ENCODE peak calls at places on chromosome 12, in five cellular contexts. P, H, J, A and T are unnamed samples.

GRCh38 chr12:65123435-65124063 is 2.4 kb upstream of the WIF1 start:
- DNase-seq in P (peak), H (no peak), J (no peak), A (no peak), T (peak)

GRCh38 chr12:96457191-96457930 is 32.0 kb upstream of the CFAP54 start:
- DNase-seq in P (peak), H (no peak), J (no peak), A (no peak), T (peak)

GRCh38 chr12:3704512-3705348 is 48.2 kb downstream of the CRACR2A start:
- DNase-seq in P (no peak), H (no peak), J (no peak), A (no peak), T (peak)

GRCh38 chr12:114996382-114996781 is 312.4 kb upstream of the TBX3 start:
- DNase-seq in P (no peak), H (no peak), J (no peak), A (no peak), T (no peak)

GRCh38 chr12:93247313-93248057 is 130.2 kb upstream of the NUDT4 start:
- DNase-seq in P (peak), H (peak), J (no peak), A (no peak), T (no peak)

GRCh38 chr12:65430571-65431306 is 152.3 kb downstream of the MSRB3 start:
- DNase-seq in P (peak), H (peak), J (no peak), A (no peak), T (peak)

GRCh38 chr12:5247144-5247543 is 184.8 kb upstream of the NTF3 start:
- DNase-seq in P (no peak), H (no peak), J (no peak), A (no peak), T (no peak)

GRCh38 chr12:124544311-124544970 is 23.0 kb downstream of the NCOR2 start:
- DNase-seq in P (peak), H (no peak), J (no peak), A (no peak), T (no peak)

GRCh38 chr12:95756362-95756761 is 34.2 kb downstream of the NTN4 start:
- DNase-seq in P (no peak), H (no peak), J (no peak), A (no peak), T (no peak)

GRCh38 chr12:92608418-92609091 is 94.2 kb upstream of the PLEKHG7 start:
- DNase-seq in P (peak), H (peak), J (no peak), A (no peak), T (peak)

GRCh38 chr12:19645823-19646222 is 206.5 kb downstream of the AEBP2 start:
- DNase-seq in P (no peak), H (no peak), J (no peak), A (no peak), T (no peak)

GRCh38 chr12:3034067-3034750 is 43.0 kb upstream of the TSPAN9 start:
- DNase-seq in P (peak), H (peak), J (no peak), A (peak), T (peak)

GRCh38 chr12:47741340-47741703 is 16.0 kb upstream of the ENDOU start:
- DNase-seq in P (peak), H (no peak), J (peak), A (peak), T (peak)

GRCh38 chr12:111224196-111225066 is 144.5 kb downstream of the PHETA1 start:
- DNase-seq in P (no peak), H (no peak), J (no peak), A (no peak), T (peak)

GRCh38 chr12:124661382-124661781 is 94.0 kb upstream of the NCOR2 start:
- DNase-seq in P (peak), H (no peak), J (no peak), A (no peak), T (no peak)

GRCh38 chr12:112185093-112185923 is 59.9 kb downstream of the TRAFD1 start:
- DNase-seq in P (no peak), H (no peak), J (no peak), A (no peak), T (no peak)

GRCh38 chr12:22855456-22855855 is 230.5 kb downstream of the ETNK1 start:
- DNase-seq in P (no peak), H (no peak), J (no peak), A (no peak), T (no peak)

GRCh38 chr12:46300906-46301305 is 32.1 kb upstream of the SLC38A1 start:
- DNase-seq in P (no peak), H (no peak), J (no peak), A (no peak), T (peak)

GRCh38 chr12:68359669-68360068 is 27.5 kb upstream of the MDM1 start:
- DNase-seq in P (no peak), H (no peak), J (no peak), A (no peak), T (no peak)

GRCh38 chr12:111767362-111768158 is 827 bp downstream of the ALDH2 start:
- DNase-seq in P (peak), H (peak), J (no peak), A (no peak), T (peak)

GRCh38 chr12:124449623-124450375 is 117.6 kb downstream of the NCOR2 start:
- DNase-seq in P (no peak), H (no peak), J (no peak), A (no peak), T (no peak)

GRCh38 chr12:83224012-83224411 is 537.3 kb downstream of the TMTC2 start:
- DNase-seq in P (no peak), H (no peak), J (no peak), A (no peak), T (no peak)

GRCh38 chr12:87150969-87151662 is 878.1 kb downstream of the C12orf50 start:
- DNase-seq in P (peak), H (no peak), J (no peak), A (no peak), T (no peak)

GRCh38 chr12:48932878-48933277 is 7.6 kb upstream of the FKBP11 start:
- DNase-seq in P (no peak), H (no peak), J (no peak), A (no peak), T (no peak)